ENCODE peak calls at places on chromosomes 2 and 18, in six cellular contexts. W is T-helper 1 cell; E is stimulated activated CD8-positive, alpha-beta memory T cell treated with anti-CD3 and anti-CD28 coated beads, Interleukin-15, amount 100 ng/mL, for 24 hours; R is neural crest cell; Z is endothelial cell of umbilical vein; U is iPS DF 19.7. B is an unnamed sample.

GRCh38 chr18:43970656-43971055 is 693.4 kb upstream of the SYT4 start:
- DNase-seq in U (no peak), R (no peak), Z (peak; percentile 7), E (no peak), W (no peak), B (no peak)

GRCh38 chr2:172655091-172655837 is 80.4 kb upstream of the RAPGEF4 start:
- DNase-seq in E (no peak), R (no peak), W (no peak), U (no peak), Z (peak; percentile 11), B (no peak)

GRCh38 chr2:27258051-27258450 is 4.8 kb downstream of the SLC30A3 start:
- DNase-seq in E (no peak), R (no peak), W (no peak), U (no peak), Z (no peak), B (no peak)

GRCh38 chr2:182920631-182921056 is 54.2 kb upstream of the FRZB start:
- DNase-seq in U (no peak), R (no peak), Z (no peak), W (no peak), E (no peak), B (peak; percentile 19)

GRCh38 chr2:51812138-51812866 is 780.4 kb upstream of the NRXN1 start:
- DNase-seq in E (no peak), R (no peak), U (no peak), Z (peak; percentile 30), W (no peak), B (no peak)

GRCh38 chr2:27956895-27957294 is 66.4 kb downstream of the BABAM2 start:
- DNase-seq in E (no peak), Z (no peak), R (no peak), W (no peak), U (no peak), B (no peak)

GRCh38 chr2:224127871-224128501 is 88.9 kb upstream of the SERPINE2 start:
- DNase-seq in R (no peak), E (no peak), U (no peak), Z (no peak), W (no peak), B (no peak)

GRCh38 chr2:9807056-9807455 is 36.2 kb upstream of the TAF1B start:
- DNase-seq in W (no peak), U (no peak), R (no peak), E (no peak), Z (no peak), B (no peak)

GRCh38 chr2:172777431-172777830 is 41.8 kb downstream of the RAPGEF4 start:
- DNase-seq in Z (no peak), W (no peak), E (no peak), R (no peak), U (no peak), B (no peak)

GRCh38 chr18:31373641-31374040 is 2.9 kb upstream of the DSG4 start:
- DNase-seq in R (no peak), Z (no peak), E (no peak), W (no peak), U (no peak), B (no peak)

GRCh38 chr2:143162997-143163396 is 33.8 kb downstream of the ARHGAP15 start:
- DNase-seq in R (no peak), Z (no peak), E (no peak), W (no peak), U (no peak), B (no peak)

GRCh38 chr2:240208096-240208495 is 67.6 kb upstream of the OTOS start:
- DNase-seq in Z (no peak), W (no peak), U (no peak), R (no peak), E (no peak), B (no peak)

GRCh38 chr2:189016311-189016830 is 42.2 kb downstream of the COL3A1 start:
- DNase-seq in R (no peak), E (no peak), W (no peak), U (no peak), Z (peak; percentile 61), B (no peak)

GRCh38 chr2:75429036-75429435 is 131.7 kb downstream of the EVA1A start:
- DNase-seq in Z (no peak), E (no peak), W (no peak), U (no peak), R (no peak), B (no peak)

GRCh38 chr2:168212167-168212566 is 35.2 kb downstream of the STK39 start:
- DNase-seq in R (no peak), W (no peak), U (no peak), E (no peak), Z (no peak), B (no peak)

GRCh38 chr2:239288951-239289481 is 111.8 kb downstream of the HDAC4 start:
- DNase-seq in Z (no peak), W (peak; percentile 85), U (no peak), E (no peak), R (no peak), B (peak; percentile 82)

GRCh38 chr2:79120194-79120713 is at the start of gene REG1A:
- DNase-seq in Z (no peak), R (no peak), W (no peak), U (no peak), E (no peak), B (no peak)

GRCh38 chr2:40032650-40033319 is 253.7 kb upstream of the THUMPD2 start:
- DNase-seq in E (no peak), U (no peak), Z (peak; percentile 32), W (peak; percentile 54), R (no peak), B (no peak)